ENCODE peak calls at places on chromosomes 1 and 21, in seven cellular contexts. G is HCT116, Y is H1, O is K562, I is HepG2, L is SK-N-SH, V is GM12878. F is an unnamed sample.

GRCh38 chr1:44218503-44219300 is 5.4 kb downstream of the DMAP1 start:
- DNase-seq in V (no peak), I (no peak), G (no peak), O (no peak), Y (no peak), L (no peak), F (no peak)

GRCh38 chr1:72037745-72038343 is 244.5 kb downstream of the NEGR1 start:
- DNase-seq in V (no peak), O (peak), Y (no peak), G (peak), L (no peak), I (peak), F (no peak)

GRCh38 chr1:230120949-230121381 is 53.9 kb downstream of the GALNT2 start:
- DNase-seq in I (peak), L (peak), V (no peak), G (peak), O (peak), Y (no peak), F (peak)

GRCh38 chr1:98034505-98034904 is 113.7 kb upstream of the DPYD start:
- DNase-seq in O (no peak), L (no peak), V (no peak), G (no peak), Y (no peak), I (no peak), F (no peak)

GRCh38 chr1:102174259-102174863 is 177.6 kb upstream of the OLFM3 start:
- DNase-seq in Y (no peak), I (peak), G (no peak), O (peak), V (no peak), L (no peak), F (no peak)

GRCh38 chr1:55669308-55669707 is 454.1 kb upstream of the USP24 start:
- DNase-seq in G (no peak), Y (no peak), V (no peak), I (no peak), O (no peak), L (no peak), F (no peak)

GRCh38 chr21:38337793-38338192 is 81.0 kb downstream of the KCNJ15 start:
- DNase-seq in I (no peak), Y (no peak), O (no peak), V (no peak), L (no peak), G (no peak), F (no peak)

GRCh38 chr1:192866224-192866868 is 57.5 kb downstream of the RGS2 start:
- DNase-seq in O (no peak), G (no peak), V (no peak), Y (no peak), I (no peak), L (no peak), F (no peak)

GRCh38 chr1:64077281-64077940 is 126.0 kb upstream of the UBE2U start:
- DNase-seq in G (no peak), V (no peak), Y (no peak), O (no peak), I (no peak), L (no peak), F (no peak)

GRCh38 chr1:230682274-230682673 is 31.6 kb downstream of the AGT start:
- DNase-seq in I (no peak), Y (no peak), V (no peak), O (peak), G (no peak), L (no peak), F (peak)

GRCh38 chr1:100353073-100353801 is 931 bp downstream of the CDC14A start:
- DNase-seq in I (peak), V (peak), O (peak), L (peak), Y (no peak), G (no peak), F (peak)

GRCh38 chr1:37892151-37893047 is 33.0 kb upstream of the MTF1 start:
- DNase-seq in O (peak), V (no peak), Y (no peak), L (no peak), I (no peak), G (no peak), F (no peak)

GRCh38 chr21:25428537-25428936 is 178.7 kb downstream of the MRPL39 start:
- DNase-seq in G (no peak), L (no peak), O (no peak), Y (no peak), V (no peak), I (no peak), F (no peak)

GRCh38 chr1:227734546-227734857 is 600 bp downstream of the JMJD4 start:
- DNase-seq in I (no peak), Y (no peak), O (no peak), V (no peak), L (no peak), G (no peak), F (no peak)

GRCh38 chr1:60621524-60621923 is 460.8 kb upstream of the NFIA start:
- DNase-seq in I (no peak), O (no peak), G (no peak), L (peak), Y (no peak), V (no peak), F (no peak)

GRCh38 chr1:152972196-152972886 is 1.9 kb downstream of the SPRR4 start:
- DNase-seq in I (no peak), O (no peak), Y (no peak), V (no peak), G (no peak), L (no peak), F (no peak)

GRCh38 chr1:245764040-245764439 is 609.3 kb downstream of the KIF26B start:
- DNase-seq in L (no peak), O (no peak), I (no peak), V (no peak), Y (no peak), G (no peak), F (no peak)

GRCh38 chr1:3553166-3553939 is 58.0 kb downstream of the MEGF6 start:
- DNase-seq in Y (no peak), L (peak), I (no peak), G (no peak), O (no peak), V (no peak), F (peak)

GRCh38 chr1:177451191-177451590 is 280.4 kb downstream of the BRINP2 start:
- DNase-seq in O (no peak), Y (no peak), G (no peak), L (no peak), V (no peak), I (no peak), F (no peak)

GRCh38 chr21:38089763-38090046 is 167.1 kb upstream of the KCNJ15 start:
- DNase-seq in L (no peak), I (no peak), O (peak), V (no peak), G (no peak), Y (no peak), F (no peak)

GRCh38 chr1:215484111-215484914 is 82.8 kb upstream of the KCTD3 start:
- DNase-seq in Y (peak), G (no peak), I (no peak), V (no peak), O (no peak), L (no peak), F (peak)

GRCh38 chr1:201224671-201225400 is 34.2 kb downstream of the IGFN1 start:
- DNase-seq in V (no peak), O (no peak), L (no peak), I (no peak), G (no peak), Y (no peak), F (no peak)

GRCh38 chr1:153359241-153359640 is 1.6 kb downstream of the S100A9 start:
- DNase-seq in O (no peak), Y (no peak), V (no peak), G (no peak), L (no peak), I (no peak), F (no peak)

GRCh38 chr1:151915066-151915686 is 5.9 kb upstream of the THEM4 start:
- DNase-seq in O (no peak), I (no peak), V (no peak), Y (no peak), L (no peak), G (no peak), F (no peak)

GRCh38 chr1:113783254-113784103 is 24.2 kb upstream of the PHTF1 start:
- DNase-seq in L (no peak), I (no peak), G (no peak), O (no peak), Y (no peak), V (peak), F (no peak)

GRCh38 chr1:220700591-220701179 is 10.5 kb downstream of the C1orf115 start:
- DNase-seq in Y (no peak), V (no peak), L (no peak), G (no peak), O (no peak), I (no peak), F (no peak)

GRCh38 chr1:247210386-247211117 is 38.7 kb upstream of the ZNF124 start:
- DNase-seq in G (peak), O (peak), I (peak), V (peak), L (peak), Y (peak), F (peak)

GRCh38 chr1:247212012-247212411 is 40.2 kb upstream of the ZNF124 start:
- DNase-seq in V (peak), O (peak), G (no peak), I (no peak), L (no peak), Y (no peak), F (no peak)

GRCh38 chr1:247211339-247211738 is 39.5 kb upstream of the ZNF124 start:
- DNase-seq in G (no peak), V (no peak), Y (no peak), O (no peak), L (no peak), I (no peak), F (no peak)

GRCh38 chr1:247210062-247210385 is 38.2 kb upstream of the ZNF124 start:
- DNase-seq in L (no peak), G (no peak), O (no peak), I (no peak), V (no peak), Y (no peak), F (no peak)

DNA sequence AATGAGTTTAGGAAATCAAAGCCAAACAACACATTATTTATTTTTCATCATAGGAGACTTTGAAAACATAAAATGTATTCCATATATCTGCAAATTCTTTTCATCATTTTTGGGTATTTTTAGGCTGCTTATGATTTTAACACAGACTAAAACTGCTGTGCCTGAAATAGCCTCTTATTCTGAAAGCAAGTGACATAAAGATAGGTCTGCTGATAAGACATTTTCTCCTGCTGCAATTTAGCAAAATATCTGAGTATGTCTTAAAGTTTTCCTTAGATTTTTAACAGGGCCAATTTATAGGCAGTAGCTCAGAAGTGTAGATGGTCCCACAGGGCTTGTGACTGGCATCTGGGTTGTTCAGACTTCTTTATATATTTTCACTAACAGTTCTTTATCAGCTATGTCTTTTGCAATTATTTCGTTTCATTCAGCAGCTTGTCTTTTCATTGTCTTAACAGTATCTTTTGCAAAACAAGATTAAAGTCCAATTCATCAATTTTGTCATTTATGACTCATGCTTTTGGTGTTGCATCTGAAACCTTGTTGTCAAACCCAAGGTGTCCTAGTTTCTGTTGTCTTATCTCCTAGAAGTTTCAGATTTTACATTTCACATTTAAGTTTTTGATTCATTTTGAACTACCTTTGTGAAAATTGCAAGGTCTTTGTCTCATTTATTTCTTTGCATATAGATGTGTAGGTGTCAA is 41.2 kb upstream of the ZNF124 start:
- DNase-seq in Y (no peak), O (no peak), I (no peak), G (no peak), L (no peak), V (no peak), F (no peak)
- TF ChIP-seq JUND in Y (no peak), O (peak), I (no peak), G (no peak), L (no peak), V (peak), F (no peak)

GRCh38 chr1:171597203-171597602 is 24.8 kb upstream of the MYOCOS start:
- DNase-seq in G (no peak), L (no peak), O (no peak), Y (no peak), I (no peak), V (no peak), F (no peak)

GRCh38 chr1:171595324-171595723 is 26.7 kb upstream of the MYOCOS start:
- DNase-seq in I (no peak), V (no peak), Y (no peak), G (no peak), O (no peak), L (no peak), F (no peak)

GRCh38 chr1:171596705-171597104 is 25.3 kb upstream of the MYOCOS start:
- DNase-seq in Y (no peak), I (no peak), O (no peak), V (no peak), L (no peak), G (no peak), F (no peak)

GRCh38 chr1:171600852-171601251 is 21.2 kb upstream of the MYOCOS start:
- DNase-seq in L (no peak), O (no peak), V (no peak), I (no peak), G (no peak), Y (no peak), F (no peak)

DNA sequence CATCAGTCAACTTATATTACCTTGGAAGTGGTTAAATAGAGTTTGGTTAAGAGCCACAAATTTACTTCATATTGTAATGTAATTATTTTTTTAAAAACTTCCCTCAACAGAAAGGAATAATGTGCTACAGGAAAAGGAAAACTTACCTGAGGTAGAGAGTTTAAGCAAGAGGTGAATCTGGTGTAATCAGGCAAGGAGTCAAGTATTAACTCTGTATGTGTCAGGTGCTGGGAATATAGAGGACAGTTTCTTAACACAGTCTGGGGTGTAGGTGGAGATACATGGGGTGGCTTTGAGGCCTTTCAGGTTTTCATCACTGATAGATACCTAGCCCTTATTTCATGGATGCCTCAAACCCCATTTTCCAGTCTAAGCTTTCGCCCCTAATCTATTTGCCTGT is 25.9 kb upstream of the MYOCOS start:
- DNase-seq in I (no peak), Y (no peak), O (no peak), G (no peak), V (no peak), L (no peak), F (no peak)
- TF ChIP-seq JUND in I (no peak), Y (no peak), O (no peak), G (no peak), V (no peak), L (no peak), F (no peak)

GRCh38 chr1:27393641-27394281 is 1.3 kb downstream of the GPR3 start:
- DNase-seq in O (no peak), G (no peak), V (no peak), L (no peak), Y (no peak), I (no peak), F (no peak)

GRCh38 chr1:27397106-27397505 is 4.7 kb downstream of the GPR3 start:
- DNase-seq in O (peak), G (no peak), L (no peak), Y (no peak), I (no peak), V (no peak), F (no peak)

GRCh38 chr1:27394282-27394658 is 1.8 kb downstream of the GPR3 start:
- DNase-seq in O (no peak), V (no peak), Y (no peak), L (no peak), I (no peak), G (no peak), F (no peak)

GRCh38 chr1:27394925-27395324 is 2.5 kb downstream of the GPR3 start:
- DNase-seq in G (no peak), Y (no peak), L (no peak), V (no peak), O (no peak), I (no peak), F (no peak)

DNA sequence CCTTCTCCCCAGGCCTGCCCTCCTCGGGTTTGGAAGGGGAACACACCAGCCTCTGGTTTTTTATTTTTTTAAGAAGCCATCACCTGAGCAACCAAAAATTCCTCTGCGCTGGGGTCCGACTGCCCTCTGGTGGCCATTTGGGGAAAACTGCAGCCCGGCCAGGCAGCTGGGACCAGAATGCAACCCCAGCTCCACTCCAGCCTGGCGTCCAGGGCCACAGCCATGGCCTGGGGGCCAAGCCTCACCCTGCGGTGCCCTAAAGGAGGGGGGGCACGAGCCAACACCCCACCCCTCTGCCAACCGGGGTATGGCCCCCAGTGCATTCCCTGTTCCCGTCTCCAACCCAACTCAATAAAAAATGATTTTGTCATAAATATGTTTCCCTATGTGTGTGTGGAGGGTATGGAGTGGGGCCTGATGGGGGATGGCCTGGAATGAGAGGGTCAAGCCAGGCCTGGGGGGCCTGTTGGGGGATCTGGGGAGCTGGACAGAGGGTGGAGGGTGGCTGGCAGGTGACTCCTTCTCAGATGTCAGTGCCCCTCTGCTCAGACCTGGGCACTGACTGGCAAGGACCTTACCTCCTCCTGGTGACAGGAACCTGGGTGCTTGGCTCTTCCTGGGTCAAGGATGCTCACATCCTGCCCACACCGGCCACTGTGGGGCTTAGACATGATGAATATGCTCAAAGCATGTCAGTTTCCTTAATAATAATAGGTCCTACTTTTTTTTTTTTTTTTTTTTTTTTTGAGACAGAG is 3.2 kb downstream of the GPR3 start:
- DNase-seq in I (peak), L (peak), G (peak), V (no peak), Y (no peak), O (peak), F (peak)
- TF ChIP-seq JUND in I (no peak), L (no peak), G (no peak), V (no peak), Y (no peak), O (no peak), F (no peak)

GRCh38 chr1:147496044-147496443 is 45.3 kb upstream of the BCL9 start:
- DNase-seq in Y (no peak), I (no peak), O (no peak), G (no peak), L (no peak), V (no peak), F (no peak)
- TF ChIP-seq JUND in Y (no peak), I (no peak), O (no peak), G (no peak), L (no peak), V (no peak), F (no peak)

GRCh38 chr1:15459771-15460719 is 3.5 kb downstream of the CELA2A start:
- DNase-seq in G (no peak), I (no peak), L (peak), O (no peak), Y (no peak), V (no peak), F (no peak)
- TF ChIP-seq JUND in G (no peak), I (no peak), L (no peak), O (peak), Y (no peak), V (no peak), F (no peak)

GRCh38 chr1:33099290-33100118 is 18.6 kb downstream of the AZIN2 start:
- DNase-seq in L (no peak), Y (no peak), I (no peak), O (no peak), V (peak), G (peak), F (peak)

GRCh38 chr1:33097762-33098161 is 16.8 kb downstream of the AZIN2 start:
- DNase-seq in O (no peak), Y (no peak), L (no peak), G (no peak), V (no peak), I (no peak), F (no peak)

GRCh38 chr1:33096358-33097005 is 15.5 kb downstream of the AZIN2 start:
- DNase-seq in I (no peak), G (no peak), V (no peak), L (no peak), Y (no peak), O (no peak), F (no peak)

GRCh38 chr1:33097137-33097611 is 16.2 kb downstream of the AZIN2 start:
- DNase-seq in V (no peak), I (no peak), Y (no peak), G (no peak), L (no peak), O (peak), F (no peak)

GRCh38 chr1:33098371-33098770 is 17.4 kb downstream of the AZIN2 start:
- DNase-seq in G (no peak), O (no peak), Y (no peak), V (no peak), L (no peak), I (no peak), F (no peak)
- TF ChIP-seq JUND in G (no peak), O (no peak), Y (no peak), V (no peak), L (no peak), I (no peak), F (no peak)

DNA sequence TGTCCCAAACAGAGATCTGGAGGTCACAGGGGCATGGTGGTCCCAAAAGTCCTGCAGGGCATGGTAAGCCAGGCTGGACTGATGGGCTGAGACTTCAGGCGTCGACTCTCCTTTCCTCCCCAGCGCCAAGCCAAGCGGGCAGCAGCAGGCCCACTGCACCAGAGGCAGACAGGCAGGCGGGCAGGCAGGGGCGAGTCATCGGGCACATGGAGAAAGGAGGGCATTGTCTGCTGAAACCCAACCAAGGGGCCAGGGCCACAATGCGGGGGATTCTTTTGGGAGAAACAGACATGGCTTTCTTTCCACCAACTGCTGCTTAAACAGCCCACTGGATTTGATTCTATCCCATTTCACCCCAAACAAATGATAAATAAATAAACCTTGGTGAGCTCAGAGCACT is 46.2 kb downstream of the TRABD2B start:
- DNase-seq in G (no peak), L (no peak), I (no peak), O (no peak), V (no peak), Y (no peak), F (no peak)
- TF ChIP-seq JUND in G (no peak), L (no peak), I (no peak), O (no peak), V (no peak), Y (no peak), F (no peak)

DNA sequence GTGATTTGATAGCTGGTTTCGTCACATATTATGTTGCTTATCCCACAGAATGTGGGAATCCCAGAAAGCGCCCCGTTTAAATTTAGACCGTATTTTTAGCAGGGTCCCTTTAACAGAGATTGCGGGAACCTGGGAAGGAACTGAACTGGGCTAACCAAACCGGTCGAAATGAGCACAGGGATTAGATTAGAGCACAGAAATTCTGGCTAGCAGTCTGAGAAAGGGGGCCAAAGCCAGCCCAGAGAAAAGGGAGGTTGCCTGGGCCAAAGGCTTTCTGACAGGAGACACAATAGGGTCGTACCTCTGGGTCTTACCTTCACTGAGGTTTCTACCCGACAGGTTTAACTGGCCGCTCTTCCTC is 323 bp downstream of the LRRC40 start:
- DNase-seq in L (no peak), I (no peak), V (no peak), O (no peak), Y (no peak), G (no peak), F (no peak)
- TF ChIP-seq JUND in L (no peak), I (no peak), V (no peak), O (no peak), Y (no peak), G (no peak), F (no peak)